ENCODE peak calls at places on chromosomes 1 and 21, in eight cellular contexts. Z is ACHN, G is AG04450, A is ELR, S is psoas muscle, V is fibroblast of mammary gland, F is endodermal cell, E is pulmonary artery endothelial cell. Q is an unnamed sample.
A peak's percentile ranks its signal among the peaks of the same experiment; 100 is the strongest.

GRCh38 chr1:173255214-173255813 is 48.2 kb upstream of the TNFSF4 start:
- DNase-seq in V (peak; percentile 70), F (peak; percentile 46), S (no peak), Z (peak; percentile 41), E (no peak), A (peak; percentile 63), G (peak; percentile 13), Q (peak; percentile 60)

GRCh38 chr1:213394837-213395236 is 343.8 kb downstream of the RPS6KC1 start:
- DNase-seq in F (no peak), V (no peak), A (no peak), G (no peak), S (no peak), Z (no peak), E (no peak), Q (no peak)

GRCh38 chr1:209621329-209621728 is 30.9 kb downstream of the LAMB3 start:
- DNase-seq in G (no peak), E (no peak), Z (no peak), F (no peak), S (no peak), A (no peak), V (no peak), Q (no peak)

GRCh38 chr21:33021150-33021549 is 4.6 kb upstream of the OLIG2 start:
- DNase-seq in E (no peak), S (no peak), V (no peak), G (no peak), Z (no peak), A (no peak), F (no peak), Q (no peak)

GRCh38 chr1:26278303-26278702 is 1.6 kb upstream of the SH3BGRL3 start:
- DNase-seq in E (no peak), Z (no peak), V (peak; percentile 82), F (no peak), G (no peak), A (peak; percentile 47), S (peak; percentile 44), Q (no peak)

GRCh38 chr1:113993766-113994165 is 14.5 kb downstream of the OLFML3 start:
- DNase-seq in F (no peak), A (no peak), V (no peak), G (no peak), Z (no peak), S (no peak), E (no peak), Q (no peak)

GRCh38 chr1:75550559-75550958 is 60.4 kb downstream of the SLC44A5 start:
- DNase-seq in A (no peak), G (no peak), Z (no peak), V (no peak), F (no peak), S (no peak), E (no peak), Q (no peak)

GRCh38 chr1:55869050-55869449 is 653.9 kb upstream of the USP24 start:
- DNase-seq in E (no peak), Z (no peak), S (peak; percentile 28), G (no peak), F (no peak), A (no peak), V (no peak), Q (no peak)

GRCh38 chr1:205355054-205355453 is 1.7 kb downstream of the KLHDC8A start:
- DNase-seq in G (no peak), S (no peak), V (peak; percentile 30), E (no peak), F (no peak), A (no peak), Z (peak; percentile 17), Q (peak; percentile 49)

GRCh38 chr1:17108786-17109185 is 10.5 kb downstream of the PADI2 start:
- DNase-seq in E (no peak), V (no peak), A (no peak), Z (no peak), S (no peak), G (no peak), F (no peak), Q (no peak)

GRCh38 chr21:35525443-35525842 is 476.3 kb upstream of the RUNX1 start:
- DNase-seq in Z (peak; percentile 1), G (no peak), F (no peak), E (no peak), A (peak; percentile 64), V (peak; percentile 68), S (no peak), Q (no peak)

GRCh38 chr1:88655685-88656299 is 28.3 kb upstream of the PKN2 start:
- DNase-seq in A (peak; percentile 49), G (no peak), S (no peak), E (no peak), F (no peak), V (peak; percentile 46), Z (peak; percentile 38), Q (peak; percentile 32)

GRCh38 chr1:231750818-231751623 is 124.4 kb downstream of the DISC1 start:
- DNase-seq in F (no peak), Z (no peak), G (no peak), A (no peak), S (no peak), E (no peak), V (peak; percentile 16), Q (no peak)

GRCh38 chr1:214499732-214500131 is 51.7 kb downstream of the PTPN14 start:
- DNase-seq in G (no peak), A (no peak), S (no peak), E (no peak), Z (no peak), V (no peak), F (no peak), Q (no peak)

GRCh38 chr1:227728059-227728891 is 6.8 kb downstream of the JMJD4 start:
- DNase-seq in F (peak; percentile 94), E (no peak), V (peak; percentile 42), Z (peak; percentile 95), A (peak; percentile 75), G (no peak), S (peak; percentile 79), Q (peak; percentile 53)